ENCODE peak calls at places on chromosomes 12 and 14, in five cellular contexts. T is fibroblast of pulmonary artery, H is kidney, F is fibroblast of mammary gland, E is GM06990. B is an unnamed sample.

GRCh38 chr12:49121047-49121696 is 10.0 kb downstream of the TUBA1B start:
- DNase-seq in T (peak; percentile 80), H (no peak), E (no peak), F (peak; percentile 82), B (peak; percentile 81)

GRCh38 chr12:123363743-123364531 is 710 bp downstream of the SBNO1 start:
- DNase-seq in E (peak; percentile 60), T (no peak), H (peak; percentile 83), F (no peak), B (no peak)

GRCh38 chr14:95134304-95134933 is 22.9 kb downstream of the DICER1 start:
- DNase-seq in E (no peak), T (peak; percentile 69), H (no peak), F (no peak), B (peak; percentile 73)

GRCh38 chr12:80778005-80778541 is 61.4 kb downstream of the MYF5 start:
- DNase-seq in E (peak; percentile 89), F (peak; percentile 98), T (peak; percentile 96), H (peak; percentile 77), B (peak; percentile 97)

GRCh38 chr14:58638231-58639205 is 756 bp downstream of the DACT1 start:
- DNase-seq in H (peak; percentile 76), E (peak; percentile 44), T (peak; percentile 38), F (peak; percentile 10), B (peak; percentile 42)

GRCh38 chr12:68317047-68317667 is 15.0 kb downstream of the MDM1 start:
- DNase-seq in H (no peak), T (peak; percentile 81), E (no peak), F (peak; percentile 66), B (peak; percentile 82)

GRCh38 chr14:92500491-92500941 is 13.1 kb upstream of the RIN3 start:
- DNase-seq in E (no peak), H (no peak), T (no peak), F (no peak), B (no peak)

GRCh38 chr14:75220097-75220496 is 43.7 kb upstream of the TMED10 start:
- DNase-seq in H (no peak), T (no peak), E (no peak), F (no peak), B (peak; percentile 43)

GRCh38 chr12:111429760-111430417 is 24.2 kb downstream of the SH2B3 start:
- DNase-seq in F (no peak), T (no peak), E (peak; percentile 74), H (peak; percentile 69), B (no peak)

GRCh38 chr14:100450736-100451135 is 127.6 kb downstream of the SLC25A47 start:
- DNase-seq in T (no peak), F (no peak), H (no peak), E (no peak), B (no peak)

GRCh38 chr12:119649202-119649808 is 18.6 kb upstream of the PRKAB1 start:
- DNase-seq in F (no peak), T (peak; percentile 29), H (no peak), E (no peak), B (peak; percentile 13)

GRCh38 chr12:100186071-100186470 is 14.5 kb upstream of the ACTR6 start:
- DNase-seq in F (no peak), T (peak; percentile 55), E (no peak), H (no peak), B (no peak)

GRCh38 chr12:44317651-44318126 is 481.8 kb downstream of the TMEM117 start:
- DNase-seq in T (peak; percentile 30), E (peak; percentile 25), F (peak; percentile 40), H (no peak), B (peak; percentile 32)

GRCh38 chr14:73443758-73444157 is 14.6 kb downstream of the NUMB start:
- DNase-seq in T (no peak), E (no peak), H (no peak), F (no peak), B (no peak)

GRCh38 chr12:109458771-109459208 is 18.3 kb downstream of the KCTD10 start:
- DNase-seq in F (peak; percentile 54), E (no peak), H (no peak), T (peak; percentile 74), B (peak; percentile 64)

GRCh38 chr12:45246202-45246601 is 30.3 kb downstream of the ANO6 start:
- DNase-seq in F (no peak), E (no peak), H (no peak), T (no peak), B (no peak)

GRCh38 chr12:113870035-113870434 is 96.1 kb downstream of the RBM19 start:
- DNase-seq in F (no peak), H (no peak), T (no peak), E (no peak), B (no peak)

GRCh38 chr12:101713930-101714329 is 16.5 kb downstream of the CHPT1 start:
- DNase-seq in H (no peak), E (no peak), F (no peak), T (no peak), B (no peak)

GRCh38 chr12:133023566-133023965 is 13.7 kb upstream of the ZNF84 start:
- DNase-seq in T (peak; percentile 13), F (no peak), H (no peak), E (no peak), B (no peak)

GRCh38 chr14:77791225-77791600 is 8.7 kb upstream of the ADCK1 start:
- DNase-seq in H (no peak), E (no peak), T (no peak), F (no peak), B (no peak)

GRCh38 chr12:84804691-84805473 is 107.7 kb downstream of the SLC6A15 start:
- DNase-seq in E (no peak), T (no peak), F (no peak), H (no peak), B (no peak)

GRCh38 chr12:1926274-1926673 is 7.8 kb upstream of the CACNA2D4 start:
- DNase-seq in E (no peak), F (no peak), H (no peak), T (no peak), B (no peak)

GRCh38 chr12:89016970-89017778 is 335.1 kb downstream of the DUSP6 start:
- DNase-seq in T (peak; percentile 88), H (peak; percentile 58), E (no peak), F (peak; percentile 80), B (peak; percentile 81)

GRCh38 chr12:49950310-49951251 is at the start of gene AQP2:
- DNase-seq in T (peak; percentile 39), E (no peak), H (peak; percentile 79), F (no peak), B (peak; percentile 64)

GRCh38 chr12:57111046-57111698 is at the start of gene STAT6:
- DNase-seq in T (peak; percentile 95), E (peak; percentile 80), H (peak; percentile 93), F (peak; percentile 87), B (peak; percentile 90)

GRCh38 chr12:17411662-17412061 is 678.3 kb downstream of the RERGL start:
- DNase-seq in E (no peak), T (no peak), F (no peak), H (no peak), B (no peak)

GRCh38 chr14:100787659-100788058 is 38.3 kb upstream of the MEG3 start:
- DNase-seq in E (no peak), H (no peak), T (no peak), F (no peak), B (no peak)

GRCh38 chr12:90029317-90029716 is 320.7 kb upstream of the ATP2B1 start:
- DNase-seq in T (no peak), E (no peak), H (no peak), F (no peak), B (no peak)

GRCh38 chr14:30621354-30621953 is 665 bp upstream of the SCFD1 start:
- DNase-seq in F (peak; percentile 40), E (peak; percentile 20), H (no peak), T (peak; percentile 30), B (peak; percentile 33)

GRCh38 chr14:30624132-30624423 is 2.0 kb downstream of the SCFD1 start:
- DNase-seq in E (no peak), T (no peak), F (no peak), H (no peak), B (no peak)

GRCh38 chr14:30621954-30622830 is at the start of gene SCFD1:
- DNase-seq in F (peak; percentile 81), T (peak; percentile 88), E (peak; percentile 92), H (peak; percentile 98), B (peak; percentile 88)

GRCh38 chr14:30625533-30625932 is 3.4 kb downstream of the SCFD1 start:
- DNase-seq in F (no peak), T (no peak), E (no peak), H (no peak), B (no peak)

DNA sequence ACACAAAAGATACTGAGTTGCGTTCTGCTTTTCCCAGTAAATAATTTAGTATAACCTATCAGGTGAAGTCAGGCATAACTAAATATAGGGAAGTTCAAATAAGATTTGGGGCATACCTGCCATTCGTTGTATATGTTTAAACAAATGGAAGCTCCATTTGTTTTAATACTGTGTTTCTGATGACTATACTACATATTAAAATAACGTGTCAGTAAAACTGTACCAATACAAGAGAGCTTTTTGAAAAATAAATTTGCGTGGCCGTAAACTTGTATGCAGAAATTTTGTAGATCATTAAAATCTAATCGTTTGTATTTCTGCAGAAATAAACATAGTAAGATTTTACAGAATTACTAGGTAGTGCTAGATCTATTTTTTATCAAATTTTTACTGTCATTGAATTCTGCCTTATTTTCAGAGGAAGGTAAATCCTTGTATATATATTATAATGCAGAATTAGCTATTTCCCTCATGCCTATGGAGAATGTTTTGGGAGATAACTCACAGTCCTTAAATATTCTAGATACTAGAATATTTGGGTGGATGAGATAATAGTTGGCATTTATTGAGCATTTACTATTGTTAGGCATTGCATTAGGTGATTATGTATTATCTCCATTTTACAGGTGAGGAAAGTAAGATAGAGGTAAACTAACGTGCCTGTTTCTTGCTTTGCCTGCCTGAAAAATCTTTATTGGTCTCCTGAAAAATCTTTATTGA is 1.5 kb downstream of the SCFD1 start:
- DNase-seq in T (no peak), H (no peak), E (no peak), F (no peak), B (no peak)
- H3K4me3 ChIP-seq in T (peak overlapping the region; percentile 95), H (peak overlapping the region; percentile 95), E (peak overlapping the region; percentile 91), F (peak overlapping the region; percentile 82), B (peak overlapping the region; percentile 73)

GRCh38 chr14:66038214-66038977 is 447.8 kb upstream of the CCDC196 start:
- DNase-seq in T (peak; percentile 97), E (no peak), H (no peak), F (peak; percentile 44), B (peak; percentile 94)
- TF ChIP-seq CTCF in T (peak; percentile 65), E (no peak), H (no peak), F (no peak), B (peak; percentile 26)

DNA sequence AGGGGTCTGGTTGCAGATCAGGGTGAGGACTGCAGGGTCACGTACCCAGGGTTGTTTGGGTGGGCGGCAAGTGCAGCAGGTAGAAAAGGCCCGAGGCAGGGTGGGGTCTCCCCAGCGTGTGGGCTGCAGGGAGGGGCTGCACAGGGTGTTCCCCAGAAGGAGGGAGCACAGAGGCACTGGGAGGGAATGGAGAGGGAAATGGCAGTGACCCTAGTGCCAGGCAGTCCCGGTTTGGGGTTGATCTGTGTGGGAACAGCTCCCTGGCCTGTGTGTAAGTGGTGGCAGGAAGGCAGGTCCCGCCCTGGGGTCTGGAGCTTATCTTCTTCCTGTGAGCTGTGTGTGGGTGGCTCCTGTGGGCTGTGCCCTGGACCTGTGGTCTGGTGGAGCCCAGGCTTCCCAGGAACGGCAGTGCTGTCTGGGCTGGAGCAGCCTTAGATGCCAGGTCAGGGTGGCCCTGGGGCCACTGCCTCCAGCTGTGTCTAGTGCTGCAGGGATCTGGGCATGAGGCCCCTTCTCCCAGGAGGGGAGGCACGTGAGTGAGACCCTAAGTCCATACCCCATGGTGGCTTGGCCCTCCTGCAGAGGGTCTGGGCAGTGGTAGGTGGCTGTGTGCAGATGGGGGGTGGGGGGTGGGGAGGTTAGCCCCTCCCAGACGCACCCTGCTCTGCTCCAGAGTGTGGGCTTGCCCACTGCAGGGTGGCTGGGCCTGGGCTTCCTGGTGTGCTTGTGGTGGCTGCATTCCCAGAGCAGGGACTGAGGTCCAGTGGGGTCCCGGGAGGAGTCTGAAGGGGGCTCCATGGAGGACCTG is 363.5 kb downstream of the TMEM121 start:
- DNase-seq in T (no peak), E (no peak), F (no peak), H (peak; percentile 28), B (no peak)
- H3K4me3 ChIP-seq in T (no peak overlapping the region), E (no peak overlapping the region), F (no peak overlapping the region), H (no peak overlapping the region), B (no peak overlapping the region)

GRCh38 chr14:93953263-93953662 is 23.1 kb downstream of the ASB2 start:
- DNase-seq in F (no peak), T (no peak), H (no peak), E (no peak), B (no peak)
- TF ChIP-seq CTCF in F (no peak), T (peak; percentile 5), H (no peak), E (peak; percentile 20), B (no peak)